ENCODE peak calls at places on chromosomes 16 and 17, in eight cellular contexts. S, G, K, D, X, P, Z and T are unnamed samples.

GRCh38 chr17:4948166-4948996 is at the start of gene PFN1:
- DNase-seq in S (peak; percentile 96), G (peak; percentile 93), K (peak; percentile 88), D (peak; percentile 96), X (peak; percentile 89), P (peak; percentile 74), Z (peak; percentile 80), T (peak; percentile 94)

GRCh38 chr17:16418684-16419066 is 3.3 kb downstream of the TRPV2 start:
- DNase-seq in S (peak; percentile 41), G (no peak), K (no peak), D (no peak), X (no peak), P (no peak), Z (no peak), T (peak; percentile 6)

GRCh38 chr17:29384901-29385300 is 5.3 kb upstream of the TAOK1 start:
- DNase-seq in S (no peak), G (no peak), K (no peak), D (no peak), X (no peak), P (no peak), Z (peak; percentile 33), T (no peak)

GRCh38 chr16:1556254-1556653 is 22.8 kb downstream of the TMEM204 start:
- DNase-seq in S (peak; percentile 60), G (no peak), K (no peak), D (no peak), X (no peak), P (no peak), Z (no peak), T (no peak)

GRCh38 chr17:62995377-62995885 is 29.4 kb downstream of the TANC2 start:
- DNase-seq in S (peak; percentile 49), G (peak; percentile 69), K (peak; percentile 51), D (peak; percentile 2), X (peak; percentile 61), P (peak; percentile 38), Z (peak; percentile 65), T (peak; percentile 31)

GRCh38 chr16:78770353-78771091 is 671.1 kb downstream of the WWOX start:
- DNase-seq in S (peak; percentile 62), G (peak; percentile 84), K (peak; percentile 76), D (peak; percentile 61), X (peak; percentile 82), P (no peak), Z (peak; percentile 5), T (peak; percentile 54)

GRCh38 chr17:61196302-61196704 is 203.3 kb upstream of the TBX2 start:
- DNase-seq in S (no peak), G (no peak), K (no peak), D (no peak), X (no peak), P (no peak), Z (no peak), T (no peak)

GRCh38 chr17:79836952-79837887 is 2.0 kb downstream of the CBX4 start:
- DNase-seq in S (peak; percentile 79), G (peak; percentile 82), K (peak; percentile 63), D (peak; percentile 97), X (peak; percentile 59), P (peak; percentile 62), Z (peak; percentile 93), T (peak; percentile 89)

GRCh38 chr17:44557653-44558285 is 485 bp downstream of the FZD2 start:
- DNase-seq in S (peak; percentile 85), G (peak; percentile 64), K (peak; percentile 79), D (no peak), X (no peak), P (no peak), Z (no peak), T (peak; percentile 68)

GRCh38 chr17:17350491-17351355 is 47.5 kb downstream of the NT5M start:
- DNase-seq in S (peak; percentile 79), G (peak; percentile 79), K (peak; percentile 38), D (no peak), X (no peak), P (no peak), Z (peak; percentile 58), T (peak; percentile 49)

GRCh38 chr16:72921106-72921505 is 126.8 kb downstream of the ZFHX3 start:
- DNase-seq in S (no peak), G (no peak), K (no peak), D (no peak), X (no peak), P (no peak), Z (no peak), T (no peak)

GRCh38 chr17:79955961-79956735 is 79.5 kb downstream of the TBC1D16 start:
- DNase-seq in S (no peak), G (no peak), K (no peak), D (no peak), X (no peak), P (no peak), Z (no peak), T (no peak)

GRCh38 chr17:31211352-31212012 is 85.6 kb downstream of the OMG start:
- DNase-seq in S (peak; percentile 47), G (no peak), K (no peak), D (no peak), X (no peak), P (no peak), Z (peak; percentile 25), T (no peak)

GRCh38 chr17:8698142-8699050 is 46.2 kb downstream of the CCDC42 start:
- DNase-seq in S (peak; percentile 77), G (no peak), K (no peak), D (no peak), X (no peak), P (no peak), Z (no peak), T (peak; percentile 79)

GRCh38 chr16:3074860-3075545 is 9.6 kb downstream of the IL32 start:
- DNase-seq in S (no peak), G (no peak), K (no peak), D (peak; percentile 83), X (peak; percentile 72), P (no peak), Z (no peak), T (no peak)

GRCh38 chr16:58040496-58040846 is 14.9 kb downstream of the MMP15 start:
- DNase-seq in S (no peak), G (no peak), K (no peak), D (no peak), X (no peak), P (no peak), Z (no peak), T (no peak)

GRCh38 chr17:29615048-29615385 is 7.7 kb downstream of the CORO6 start:
- DNase-seq in S (peak; percentile 81), G (peak; percentile 32), K (peak; percentile 37), D (no peak), X (no peak), P (no peak), Z (no peak), T (no peak)

GRCh38 chr17:70375813-70376448 is 206.6 kb downstream of the KCNJ2 start:
- DNase-seq in S (no peak), G (no peak), K (no peak), D (no peak), X (no peak), P (no peak), Z (no peak), T (no peak)
- H3K27ac ChIP-seq in S (no peak overlapping the region), G (no peak overlapping the region), K (no peak overlapping the region), D (no peak overlapping the region), X (no peak overlapping the region), P (no peak overlapping the region), Z (no peak overlapping the region), T (no peak overlapping the region)

DNA sequence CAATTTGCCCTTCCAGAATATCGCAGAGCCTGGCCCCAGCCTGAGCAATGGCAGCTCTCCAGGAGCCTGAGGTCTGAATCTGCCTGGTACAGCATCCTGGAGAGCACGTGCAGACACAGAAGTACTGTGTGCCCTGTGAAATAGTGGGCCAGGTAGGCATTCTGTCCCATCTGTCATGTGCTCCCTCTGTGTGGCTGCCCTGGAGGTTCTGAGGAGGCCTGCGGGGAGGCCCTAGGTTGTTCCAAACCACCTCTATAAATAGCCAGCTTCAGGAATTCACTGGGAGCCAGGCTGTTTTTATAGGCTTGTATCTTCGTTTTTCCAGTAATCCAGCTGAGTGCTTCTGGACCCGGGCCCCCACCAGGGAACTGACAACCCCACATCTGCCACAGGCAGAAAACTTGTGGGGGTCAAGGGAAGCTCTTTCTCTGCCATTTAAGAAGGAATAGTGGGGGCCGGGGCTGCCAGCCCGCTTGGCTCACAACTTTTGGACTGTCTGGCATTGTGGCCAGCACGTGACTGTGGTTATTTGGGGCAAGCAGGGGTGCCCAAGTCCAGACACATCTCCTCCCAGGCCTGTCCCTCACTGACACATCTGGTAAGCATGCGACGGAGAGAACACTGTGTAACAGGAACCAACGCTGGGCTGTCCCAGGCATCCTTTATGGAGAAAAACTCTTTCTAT is 356.3 kb upstream of the TNRC6C start:
- DNase-seq in S (peak; percentile 83), G (no peak), K (no peak), D (no peak), X (no peak), P (no peak), Z (no peak), T (peak; percentile 58)
- TF ChIP-seq EZH2phosphoT487 in S (no peak), G (no peak), K (no peak), D (no peak), X (no peak), P (no peak), Z (no peak), T (no peak)

GRCh38 chr17:35097776-35098175 is 21.9 kb downstream of the RAD51D start:
- DNase-seq in S (no peak), G (no peak), K (no peak), D (no peak), X (no peak), P (no peak), Z (no peak), T (no peak)
- H3K27ac ChIP-seq in S (no peak overlapping the region), G (no peak overlapping the region), K (no peak overlapping the region), D (no peak overlapping the region), X (no peak overlapping the region), P (no peak overlapping the region), Z (no peak overlapping the region), T (no peak overlapping the region)

DNA sequence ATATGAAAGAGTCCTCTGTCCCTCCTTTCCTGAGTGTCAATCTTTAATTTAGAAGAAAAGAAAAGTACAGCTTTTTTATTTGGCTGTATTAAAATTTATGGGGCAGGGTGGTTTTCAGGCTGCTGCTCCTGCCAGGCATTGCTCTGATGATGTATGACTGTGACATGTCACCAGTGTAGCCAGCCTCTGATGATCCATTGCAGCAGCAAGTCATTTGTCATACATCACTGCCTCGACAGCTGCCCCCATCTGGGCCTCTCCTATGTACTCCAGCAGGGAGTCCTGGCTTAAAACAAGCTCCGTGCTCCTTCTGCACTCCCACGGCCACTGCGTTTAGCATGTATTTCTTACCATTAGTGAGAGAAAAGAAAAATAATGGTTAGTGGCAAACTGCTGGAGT is 854.3 kb downstream of the KCNJ2 start:
- DNase-seq in S (no peak), G (no peak), K (peak; percentile 22), D (no peak), X (no peak), P (no peak), Z (peak; percentile 9), T (no peak)
- TF ChIP-seq EZH2phosphoT487 in S (no peak), G (no peak), K (no peak), D (no peak), X (no peak), P (no peak), Z (no peak), T (no peak)

DNA sequence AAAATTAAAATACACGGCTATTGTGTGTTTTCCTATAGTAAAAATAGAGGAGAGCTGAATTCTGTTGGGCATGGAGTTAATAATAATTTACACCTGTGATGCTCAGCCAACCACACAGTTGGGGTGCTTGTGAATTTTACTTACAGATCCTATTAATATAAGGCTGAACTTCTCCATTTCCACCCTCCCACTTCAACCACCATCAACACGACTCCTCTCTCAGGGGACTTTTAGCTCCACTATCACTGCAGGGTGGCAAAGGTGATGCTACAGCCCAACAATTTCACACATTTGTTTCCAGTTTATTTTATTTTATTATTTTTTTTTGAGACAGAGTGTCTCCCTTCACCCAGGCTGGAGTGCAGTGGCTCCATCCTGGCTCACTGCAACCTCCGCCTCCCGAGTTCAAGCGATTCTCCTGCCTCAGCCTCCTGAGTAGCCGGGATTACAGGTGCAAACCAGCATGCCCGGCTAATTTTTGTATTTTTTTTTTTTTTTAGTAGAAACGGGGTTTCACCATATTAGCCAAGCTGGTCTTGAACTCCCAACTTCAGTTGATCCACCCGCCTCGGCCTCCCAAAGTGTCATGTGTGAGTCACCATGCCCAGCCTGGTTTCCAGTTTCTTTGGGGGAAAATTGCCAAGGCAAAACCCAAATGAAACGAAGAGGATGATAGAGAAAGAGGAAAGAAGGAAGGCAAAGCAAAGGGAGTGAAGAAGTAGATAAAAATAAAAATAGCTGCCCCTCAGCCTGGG is 57.9 kb downstream of the GNA13 start:
- DNase-seq in S (peak; percentile 29), G (no peak), K (no peak), D (peak; percentile 39), X (no peak), P (no peak), Z (peak; percentile 42), T (no peak)
- H3K27ac ChIP-seq in S (no peak overlapping the region), G (no peak overlapping the region), K (no peak overlapping the region), D (peak overlapping the region; percentile 59), X (no peak overlapping the region), P (no peak overlapping the region), Z (no peak overlapping the region), T (no peak overlapping the region)